ENCODE peak calls at places on chromosomes 13 and 19, in five cellular contexts. One of them, this sample, is unnamed.

GRCh38 chr13:80742027-80742426 is 401.1 kb upstream of the SPRY2 start:
- DNase-seq in breast epithelium: no peak
- DNase-seq in esophagus squamous epithelium: no peak
- DNase-seq in heart left ventricle: no peak
- DNase-seq in HepG2: no peak
- DNase-seq in this sample: no peak

GRCh38 chr19:10431943-10432735 is 11.8 kb downstream of the PDE4A start:
- DNase-seq in breast epithelium: no peak
- DNase-seq in esophagus squamous epithelium: no peak
- DNase-seq in heart left ventricle: peak
- DNase-seq in HepG2: no peak
- DNase-seq in this sample: peak

GRCh38 chr19:31261019-31261595 is 88.1 kb downstream of the TSHZ3 start:
- DNase-seq in breast epithelium: no peak
- DNase-seq in esophagus squamous epithelium: no peak
- DNase-seq in heart left ventricle: no peak
- DNase-seq in HepG2: no peak
- DNase-seq in this sample: no peak

GRCh38 chr13:50732712-50733111 is 110.8 kb downstream of the DLEU7 start:
- DNase-seq in breast epithelium: no peak
- DNase-seq in esophagus squamous epithelium: no peak
- DNase-seq in heart left ventricle: no peak
- DNase-seq in HepG2: no peak
- DNase-seq in this sample: no peak

GRCh38 chr13:103272770-103273169 is 206.6 kb upstream of the SLC10A2 start:
- DNase-seq in breast epithelium: no peak
- DNase-seq in esophagus squamous epithelium: no peak
- DNase-seq in heart left ventricle: no peak
- DNase-seq in HepG2: no peak
- DNase-seq in this sample: no peak

GRCh38 chr19:12574036-12574435 is 22.8 kb upstream of the ZNF564 start:
- DNase-seq in breast epithelium: no peak
- DNase-seq in esophagus squamous epithelium: no peak
- DNase-seq in heart left ventricle: no peak
- DNase-seq in HepG2: no peak
- DNase-seq in this sample: peak

GRCh38 chr13:49308104-49308875 is 60.6 kb downstream of the CDADC1 start:
- DNase-seq in breast epithelium: peak
- DNase-seq in esophagus squamous epithelium: no peak
- DNase-seq in heart left ventricle: peak
- DNase-seq in HepG2: peak
- DNase-seq in this sample: no peak

GRCh38 chr19:31975461-31975860 is 369.9 kb upstream of the ZNF507 start:
- DNase-seq in breast epithelium: no peak
- DNase-seq in esophagus squamous epithelium: no peak
- DNase-seq in heart left ventricle: no peak
- DNase-seq in HepG2: no peak
- DNase-seq in this sample: no peak

GRCh38 chr13:97043302-97043701 is 49.0 kb upstream of the OXGR1 start:
- DNase-seq in breast epithelium: no peak
- DNase-seq in esophagus squamous epithelium: no peak
- DNase-seq in heart left ventricle: no peak
- DNase-seq in HepG2: no peak
- DNase-seq in this sample: no peak

GRCh38 chr19:38718747-38719543 is 25.3 kb downstream of the CAPN12 start:
- DNase-seq in breast epithelium: no peak
- DNase-seq in esophagus squamous epithelium: no peak
- DNase-seq in heart left ventricle: peak
- DNase-seq in HepG2: no peak
- DNase-seq in this sample: no peak

GRCh38 chr13:22449251-22449650 is 731.5 kb upstream of the SGCG start:
- DNase-seq in breast epithelium: no peak
- DNase-seq in esophagus squamous epithelium: no peak
- DNase-seq in heart left ventricle: no peak
- DNase-seq in HepG2: no peak
- DNase-seq in this sample: no peak

GRCh38 chr13:23993439-23993980 is 96.2 kb upstream of the C1QTNF9B start:
- DNase-seq in breast epithelium: no peak
- DNase-seq in esophagus squamous epithelium: no peak
- DNase-seq in heart left ventricle: no peak
- DNase-seq in HepG2: no peak
- DNase-seq in this sample: no peak

GRCh38 chr19:45681391-45682015 is 10.2 kb downstream of the SNRPD2 start:
- DNase-seq in breast epithelium: peak
- DNase-seq in esophagus squamous epithelium: peak
- DNase-seq in heart left ventricle: peak
- DNase-seq in HepG2: peak
- DNase-seq in this sample: peak

GRCh38 chr19:801030-801860 is 4.0 kb downstream of the PTBP1 start:
- DNase-seq in breast epithelium: no peak
- DNase-seq in esophagus squamous epithelium: no peak
- DNase-seq in heart left ventricle: peak
- DNase-seq in HepG2: no peak
- DNase-seq in this sample: no peak

GRCh38 chr13:35379663-35380062 is 96.8 kb downstream of the MAB21L1 start:
- DNase-seq in breast epithelium: no peak
- DNase-seq in esophagus squamous epithelium: no peak
- DNase-seq in heart left ventricle: no peak
- DNase-seq in HepG2: no peak
- DNase-seq in this sample: no peak

GRCh38 chr13:80263745-80264513 is 77.0 kb downstream of the SPRY2 start:
- DNase-seq in breast epithelium: no peak
- DNase-seq in esophagus squamous epithelium: no peak
- DNase-seq in heart left ventricle: no peak
- DNase-seq in HepG2: no peak
- DNase-seq in this sample: no peak

GRCh38 chr13:99356216-99357089 is 49.3 kb upstream of the GPR183 start:
- DNase-seq in breast epithelium: no peak
- DNase-seq in esophagus squamous epithelium: no peak
- DNase-seq in heart left ventricle: no peak
- DNase-seq in HepG2: no peak
- DNase-seq in this sample: no peak

GRCh38 chr19:18414504-18415176 is 4.6 kb upstream of the SSBP4 start:
- DNase-seq in breast epithelium: no peak
- DNase-seq in esophagus squamous epithelium: no peak
- DNase-seq in heart left ventricle: peak
- DNase-seq in HepG2: no peak
- DNase-seq in this sample: peak

GRCh38 chr19:29119582-29119981 is 93.4 kb downstream of the UQCRFS1 start:
- DNase-seq in breast epithelium: no peak
- DNase-seq in esophagus squamous epithelium: no peak
- DNase-seq in heart left ventricle: no peak
- DNase-seq in HepG2: no peak
- DNase-seq in this sample: peak

GRCh38 chr13:73428137-73428536 is 369.3 kb downstream of the KLF5 start:
- DNase-seq in breast epithelium: no peak
- DNase-seq in esophagus squamous epithelium: no peak
- DNase-seq in heart left ventricle: no peak
- DNase-seq in HepG2: no peak
- DNase-seq in this sample: no peak

GRCh38 chr13:73900591-73900990 is 233.6 kb downstream of the KLF12 start:
- DNase-seq in breast epithelium: no peak
- DNase-seq in esophagus squamous epithelium: no peak
- DNase-seq in heart left ventricle: no peak
- DNase-seq in HepG2: no peak
- DNase-seq in this sample: no peak

GRCh38 chr19:18293642-18294466 is 12.4 kb upstream of the JUND start:
- DNase-seq in breast epithelium: no peak
- DNase-seq in esophagus squamous epithelium: no peak
- DNase-seq in heart left ventricle: no peak
- DNase-seq in HepG2: no peak
- DNase-seq in this sample: no peak

GRCh38 chr19:31648347-31648746 is 299.1 kb upstream of the TSHZ3 start:
- DNase-seq in breast epithelium: no peak
- DNase-seq in esophagus squamous epithelium: no peak
- DNase-seq in heart left ventricle: no peak
- DNase-seq in HepG2: no peak
- DNase-seq in this sample: no peak

GRCh38 chr19:17138937-17139598 is 63.5 kb downstream of the MYO9B start:
- DNase-seq in breast epithelium: no peak
- DNase-seq in esophagus squamous epithelium: no peak
- DNase-seq in heart left ventricle: peak
- DNase-seq in HepG2: peak
- DNase-seq in this sample: no peak

GRCh38 chr13:28658796-28659610 is at the start of gene POMP:
- DNase-seq in breast epithelium: peak
- DNase-seq in esophagus squamous epithelium: peak
- DNase-seq in heart left ventricle: peak
- DNase-seq in HepG2: peak
- DNase-seq in this sample: peak
- TF ChIP-seq CTCF in breast epithelium: no peak
- TF ChIP-seq CTCF in esophagus squamous epithelium: no peak
- TF ChIP-seq CTCF in heart left ventricle: no peak
- TF ChIP-seq CTCF in HepG2: peak
- TF ChIP-seq CTCF in this sample: no peak

DNA sequence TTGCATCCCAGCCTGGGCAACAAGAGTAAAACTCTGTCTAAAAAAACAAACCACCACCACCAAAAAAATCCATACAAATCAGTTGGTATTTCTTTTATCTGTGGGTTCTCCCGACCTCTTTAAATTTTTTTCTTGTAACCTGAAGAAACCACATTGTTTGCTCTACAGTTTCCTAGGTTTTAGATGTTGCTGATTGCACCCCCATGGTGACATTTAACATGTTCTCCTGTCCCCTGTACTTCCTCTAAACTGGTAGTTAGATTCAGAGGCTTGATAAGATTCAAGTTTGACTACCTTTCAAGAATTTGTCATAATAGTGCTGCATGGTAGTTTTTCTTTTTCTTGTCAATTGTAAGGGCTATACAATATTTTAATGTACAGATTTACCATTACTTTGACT is 24.0 kb downstream of the ALG5 start:
- DNase-seq in breast epithelium: no peak
- DNase-seq in esophagus squamous epithelium: no peak
- DNase-seq in heart left ventricle: no peak
- DNase-seq in HepG2: no peak
- DNase-seq in this sample: peak
- TF ChIP-seq POLR2A in breast epithelium: no peak
- TF ChIP-seq POLR2A in esophagus squamous epithelium: no peak
- TF ChIP-seq POLR2A in heart left ventricle: no peak
- TF ChIP-seq POLR2A in HepG2: no peak
- TF ChIP-seq POLR2A in this sample: no peak

DNA sequence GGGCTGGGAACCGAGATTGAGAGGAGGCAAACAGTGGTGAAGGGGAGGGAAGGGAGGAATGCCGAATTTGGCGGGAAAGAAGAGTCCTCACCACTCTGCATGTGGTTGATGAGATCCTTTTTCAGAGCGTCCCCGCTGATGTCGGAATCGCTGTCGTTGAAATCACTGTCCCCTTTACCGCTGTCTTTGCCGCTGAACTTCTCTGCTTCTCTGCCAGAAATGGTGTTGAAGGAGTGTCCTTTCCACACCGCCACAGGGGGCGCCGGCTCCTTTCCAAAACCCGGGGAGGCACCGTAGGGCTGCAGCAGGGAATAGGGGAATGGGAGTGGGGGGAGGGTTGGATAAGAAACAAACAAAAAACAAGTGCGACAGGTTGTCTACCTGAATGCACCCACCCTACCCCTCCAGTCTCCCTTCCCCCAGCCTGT is 3.1 kb downstream of the PCDH8 start:
- DNase-seq in breast epithelium: no peak
- DNase-seq in esophagus squamous epithelium: no peak
- DNase-seq in heart left ventricle: no peak
- DNase-seq in HepG2: no peak
- DNase-seq in this sample: peak
- TF ChIP-seq CTCF in breast epithelium: no peak
- TF ChIP-seq CTCF in esophagus squamous epithelium: no peak
- TF ChIP-seq CTCF in heart left ventricle: no peak
- TF ChIP-seq CTCF in HepG2: no peak
- TF ChIP-seq CTCF in this sample: no peak

DNA sequence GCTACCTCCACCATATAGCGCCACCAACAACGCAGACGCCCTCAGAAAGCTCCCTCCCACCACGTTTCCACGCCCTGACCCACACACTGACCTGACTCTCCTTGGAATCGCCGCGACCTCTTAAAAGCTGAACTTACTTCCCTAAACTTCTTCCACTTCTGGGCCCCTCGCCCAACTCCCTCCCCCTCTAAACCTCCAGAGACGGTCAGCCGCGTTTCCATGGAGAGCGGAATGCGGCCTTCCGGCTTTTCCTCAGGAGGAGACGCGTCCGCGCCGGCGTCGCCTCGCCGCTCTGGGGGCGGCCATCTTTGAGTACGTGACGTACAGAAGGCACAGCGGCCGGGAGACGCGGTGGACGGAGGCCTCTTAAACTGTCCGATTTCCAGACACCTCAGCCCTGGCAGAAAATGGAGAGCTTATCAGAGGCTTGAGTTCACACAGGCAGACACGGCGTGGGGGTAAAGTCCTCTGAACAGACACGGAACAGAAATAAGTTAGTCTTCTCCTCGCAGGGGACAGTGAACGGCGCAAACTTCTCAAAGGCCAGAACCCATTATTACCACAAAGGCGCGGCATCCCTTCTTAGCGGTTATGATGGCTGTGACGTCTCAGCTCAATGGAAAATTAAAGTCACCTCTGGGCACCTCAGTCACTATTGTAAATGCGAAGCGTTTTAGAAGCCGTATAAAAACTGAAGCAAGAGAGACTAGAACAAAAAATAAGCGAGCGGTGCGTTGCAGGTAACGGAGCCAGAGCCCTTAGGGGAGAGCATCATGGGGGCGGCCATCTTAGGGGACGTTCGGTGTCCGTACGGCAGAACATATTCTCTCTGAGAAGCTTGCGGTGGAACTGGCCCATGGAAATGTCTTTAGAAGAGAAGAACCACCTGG is at the start of gene ZNF432:
- DNase-seq in breast epithelium: peak
- DNase-seq in esophagus squamous epithelium: peak
- DNase-seq in heart left ventricle: peak
- DNase-seq in HepG2: peak
- DNase-seq in this sample: peak
- TF ChIP-seq POLR2A in breast epithelium: peak
- TF ChIP-seq POLR2A in esophagus squamous epithelium: no peak
- TF ChIP-seq POLR2A in heart left ventricle: no peak
- TF ChIP-seq POLR2A in HepG2: peak
- TF ChIP-seq POLR2A in this sample: no peak

DNA sequence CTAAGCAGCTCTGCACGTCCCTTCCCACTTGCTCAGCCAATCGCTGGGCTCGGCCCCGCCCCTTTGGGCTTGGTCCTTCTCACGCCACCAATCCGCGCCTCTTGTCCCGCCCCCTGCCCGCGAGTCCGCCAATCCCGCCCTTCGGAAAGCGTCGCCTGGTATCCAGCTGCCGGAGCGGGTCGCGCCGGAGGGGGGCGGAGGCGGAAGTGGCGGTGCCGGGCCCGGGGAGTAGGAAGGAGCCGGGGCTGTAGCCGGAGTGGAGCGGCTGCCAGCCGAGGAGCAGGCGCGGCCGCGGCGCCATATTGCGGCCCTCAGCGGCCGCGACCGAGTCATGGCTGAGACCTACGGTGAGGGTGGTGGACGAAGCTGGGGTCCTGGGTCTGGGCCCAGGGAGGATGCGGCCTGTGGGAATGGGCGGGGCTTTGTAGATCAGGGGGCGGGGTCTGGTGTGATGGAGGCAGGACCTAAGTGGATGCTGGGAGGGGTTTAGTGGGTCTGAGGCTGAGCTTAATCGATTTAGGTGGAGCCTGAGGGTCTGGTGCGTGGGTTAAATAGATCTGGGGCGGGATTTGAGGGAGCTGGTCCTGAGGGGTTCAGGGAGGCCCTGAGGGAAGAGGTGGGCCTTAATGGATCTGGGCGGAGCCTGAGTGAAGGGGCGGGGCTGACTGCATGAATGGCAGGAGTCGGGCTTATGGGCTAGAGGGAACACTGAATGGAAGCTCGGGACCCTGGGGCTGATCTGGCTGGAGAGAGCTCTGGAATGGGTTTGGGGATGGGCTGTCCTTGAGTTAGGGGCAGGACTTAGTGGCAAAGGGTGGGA is at the start of gene RAB4B:
- DNase-seq in breast epithelium: peak
- DNase-seq in esophagus squamous epithelium: peak
- DNase-seq in heart left ventricle: peak
- DNase-seq in HepG2: peak
- DNase-seq in this sample: peak
- TF ChIP-seq CTCF in breast epithelium: peak
- TF ChIP-seq CTCF in esophagus squamous epithelium: no peak
- TF ChIP-seq CTCF in heart left ventricle: no peak
- TF ChIP-seq CTCF in HepG2: no peak
- TF ChIP-seq CTCF in this sample: no peak

This sample was measured in NB4.